ENCODE peak calls at places on chromosome 17, in four cellular contexts. X is fibroblast of lung; I is astrocyte of the spinal cord; B is CD8-positive, alpha-beta T cell. A is an unnamed sample.

GRCh38 chr17:7436556-7437368 is 1.5 kb downstream of the TMEM102 start:
- DNase-seq in X (peak), I (peak), B (peak), A (peak)

GRCh38 chr17:34579017-34579946 is at the start of gene TMEM132E:
- DNase-seq in X (peak), I (no peak), B (no peak), A (no peak)

GRCh38 chr17:37774508-37774907 is 29.6 kb upstream of the HNF1B start:
- DNase-seq in X (no peak), I (no peak), B (no peak), A (no peak)

GRCh38 chr17:16920628-16921020 is 51.3 kb downstream of the TNFRSF13B start:
- DNase-seq in X (no peak), I (no peak), B (no peak), A (peak)

GRCh38 chr17:38358586-38359513 is 7.2 kb downstream of the SOCS7 start:
- DNase-seq in X (no peak), I (no peak), B (no peak), A (no peak)

GRCh38 chr17:13626703-13627102 is 25.0 kb upstream of the HS3ST3A1 start:
- DNase-seq in X (peak), I (peak), B (no peak), A (no peak)

GRCh38 chr17:50412188-50412732 is 13.8 kb upstream of the ACSF2 start:
- DNase-seq in X (no peak), I (no peak), B (no peak), A (no peak)

GRCh38 chr17:35790826-35791225 is 4.6 kb downstream of the MMP28 start:
- DNase-seq in X (no peak), I (no peak), B (no peak), A (no peak)

GRCh38 chr17:10172241-10172741 is 26.1 kb downstream of the GAS7 start:
- DNase-seq in X (peak), I (no peak), B (no peak), A (no peak)

GRCh38 chr17:11264183-11264871 is 23.3 kb downstream of the SHISA6 start:
- DNase-seq in X (no peak), I (no peak), B (no peak), A (no peak)

GRCh38 chr17:17870292-17870691 is 33.5 kb upstream of the SREBF1 start:
- DNase-seq in X (no peak), I (no peak), B (no peak), A (no peak)

GRCh38 chr17:63832455-63832854 is 5.0 kb upstream of the FTSJ3 start:
- DNase-seq in X (no peak), I (no peak), B (no peak), A (no peak)

DNA sequence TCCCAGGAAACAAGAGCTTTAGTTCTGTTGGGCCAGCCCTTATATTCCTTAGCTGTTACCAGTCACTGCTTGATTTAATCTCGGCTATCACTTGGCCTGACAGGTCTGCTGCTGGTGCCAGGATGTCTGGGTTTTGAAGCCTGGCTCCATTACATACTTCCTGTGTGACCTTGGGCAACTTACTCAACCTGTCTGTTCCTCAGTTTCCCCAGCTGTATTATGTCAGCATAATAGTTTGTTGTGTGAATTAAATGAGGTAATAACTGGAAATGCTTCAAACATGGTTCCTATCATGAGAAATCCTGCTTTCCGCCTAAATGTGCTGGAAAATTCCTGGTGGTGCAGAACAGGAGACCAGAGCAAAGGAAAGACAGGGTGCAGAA is 50.6 kb upstream of the STH start:
- DNase-seq in X (no peak), I (no peak), B (no peak), A (no peak)
- H3K4me3 ChIP-seq in X (no peak), I (no peak), B (no peak), A (peak)

GRCh38 chr17:82231562-82232321 is 2.9 kb downstream of the SLC16A3 start:
- DNase-seq in X (peak), I (no peak), B (peak), A (peak)

GRCh38 chr17:82229686-82230626 is 1.1 kb downstream of the SLC16A3 start:
- DNase-seq in X (peak), I (no peak), B (no peak), A (no peak)

GRCh38 chr17:82231312-82231561 is 2.4 kb downstream of the SLC16A3 start:
- DNase-seq in X (no peak), I (no peak), B (no peak), A (no peak)

GRCh38 chr17:82232322-82232785 is 3.5 kb downstream of the SLC16A3 start:
- DNase-seq in X (no peak), I (no peak), B (no peak), A (no peak)

DNA sequence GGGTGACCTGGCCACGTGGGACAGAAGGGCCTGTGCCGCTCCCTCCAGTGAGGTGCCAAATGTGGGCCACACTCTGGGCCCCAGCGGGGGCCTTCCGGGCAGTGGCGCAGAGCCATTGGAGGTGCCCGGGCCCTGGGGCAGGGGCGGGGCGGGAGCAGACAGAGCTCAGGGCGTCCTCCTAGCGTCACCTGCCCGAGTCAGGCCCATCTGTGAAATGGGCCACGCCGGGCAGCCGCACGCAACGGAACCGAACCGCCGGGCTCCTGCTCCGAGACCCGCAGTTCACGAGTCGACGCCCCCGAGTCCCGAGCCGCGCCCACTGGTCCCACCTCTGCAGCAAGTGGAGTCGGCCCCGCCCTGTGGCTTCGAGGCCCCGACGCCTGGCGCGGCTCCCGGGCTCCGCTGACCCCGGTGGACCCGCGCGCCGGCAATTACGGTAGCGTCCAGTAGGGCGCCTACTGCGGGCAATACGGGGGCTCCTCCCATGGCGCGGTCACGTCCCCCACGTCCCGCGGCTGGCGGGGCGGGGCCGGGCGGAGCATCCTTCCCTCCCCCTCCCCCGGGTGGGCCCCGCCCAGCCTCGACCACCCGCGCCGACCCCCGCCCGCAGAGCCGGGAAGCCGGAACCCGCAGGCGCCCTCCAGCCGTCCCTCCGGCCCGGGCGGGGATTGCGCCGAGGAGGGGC is 1.9 kb downstream of the SLC16A3 start:
- DNase-seq in X (peak), I (peak), B (peak), A (peak)
- TF ChIP-seq CTCF in X (peak), I (peak), B (no peak), A (peak)

DNA sequence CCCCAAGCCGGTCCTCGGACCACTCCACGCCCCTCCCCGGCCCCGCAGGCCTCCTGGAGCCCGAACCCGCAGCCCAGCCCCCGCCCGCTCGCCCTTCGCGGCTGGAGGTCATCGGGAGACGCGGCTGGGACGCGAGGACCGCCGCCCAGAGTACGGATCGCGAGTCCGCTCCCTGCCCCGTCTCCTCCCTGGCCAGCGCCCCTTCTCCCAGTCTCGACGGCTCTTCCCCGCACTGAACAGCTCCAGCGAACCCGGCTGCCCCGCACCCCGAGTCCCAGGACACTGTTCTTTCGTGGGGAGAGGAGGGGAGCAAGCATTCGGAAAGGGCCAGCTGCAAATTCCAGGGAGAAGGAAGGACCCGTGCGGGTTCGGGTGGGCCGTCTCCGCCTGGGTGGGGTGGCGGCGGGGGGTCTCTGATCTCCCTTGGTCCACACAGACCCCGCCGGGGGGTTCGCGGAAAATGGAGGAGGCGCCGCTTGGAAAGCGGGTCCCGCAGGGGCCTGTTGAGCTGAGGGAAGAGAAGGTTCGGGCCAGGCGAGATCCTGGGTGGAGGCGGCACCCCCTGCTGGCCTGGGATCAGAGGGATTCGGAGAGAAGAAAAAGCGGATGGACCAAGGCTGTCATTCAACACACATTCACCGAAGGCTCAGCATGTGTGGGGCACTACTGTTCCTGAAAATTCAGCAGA is 632 bp upstream of the RTN4RL1 start:
- DNase-seq in X (peak), I (peak), B (peak), A (peak)
- H3K4me3 ChIP-seq in X (no peak), I (peak), B (peak), A (peak)

DNA sequence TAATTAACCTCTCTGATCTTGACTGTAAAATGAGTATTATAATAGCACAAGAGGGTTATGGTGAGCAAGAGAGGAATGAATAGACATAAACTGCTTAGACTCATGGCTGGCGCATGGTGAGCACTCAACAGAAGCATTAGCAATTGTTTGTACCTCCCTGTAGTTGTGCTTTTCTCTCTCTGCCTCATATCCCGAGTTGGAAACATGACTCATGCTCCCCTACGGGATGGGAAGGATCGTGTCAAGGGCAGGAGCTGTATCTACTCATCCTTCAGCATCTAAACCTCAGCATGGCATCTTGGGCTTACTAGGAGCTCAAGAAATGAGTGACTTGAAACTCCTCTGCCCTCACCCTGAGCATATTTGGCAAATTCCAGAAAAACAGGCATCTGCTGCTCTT is 299.6 kb downstream of the MAP2K4 start:
- DNase-seq in X (peak), I (peak), B (no peak), A (no peak)
- TF ChIP-seq CTCF in X (no peak), I (no peak), B (no peak), A (no peak)

GRCh38 chr17:58337600-58338453 is 9.2 kb upstream of the TSPOAP1 start:
- DNase-seq in X (peak), I (peak), B (peak), A (peak)

GRCh38 chr17:58338907-58339774 is 10.5 kb upstream of the TSPOAP1 start:
- DNase-seq in X (peak), I (peak), B (peak), A (peak)

GRCh38 chr17:58337126-58337599 is 8.6 kb upstream of the TSPOAP1 start:
- DNase-seq in X (no peak), I (no peak), B (peak), A (no peak)

GRCh38 chr17:58339775-58340622 is 11.4 kb upstream of the TSPOAP1 start:
- DNase-seq in X (no peak), I (no peak), B (no peak), A (no peak)

DNA sequence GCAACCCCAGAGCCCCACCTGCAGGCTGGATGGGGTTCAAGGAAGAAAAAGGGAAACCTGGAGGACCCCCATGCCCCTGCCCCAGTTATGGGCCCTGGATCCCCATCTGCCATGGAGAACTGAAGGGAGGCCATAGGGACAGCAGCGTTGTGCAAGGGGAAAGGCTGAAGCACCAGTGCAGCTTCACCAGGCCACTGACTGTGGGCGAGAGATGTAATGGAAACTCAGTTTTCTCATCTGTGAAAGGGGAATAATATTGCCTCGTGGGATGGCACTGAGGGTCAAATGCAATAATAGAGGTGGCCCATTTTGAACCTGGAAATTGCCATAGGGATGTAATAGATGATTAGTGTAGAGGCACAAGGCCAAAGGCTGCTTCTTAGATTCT is 9.9 kb upstream of the TSPOAP1 start:
- DNase-seq in X (no peak), I (no peak), B (no peak), A (no peak)
- H3K4me3 ChIP-seq in X (no peak), I (no peak), B (peak), A (no peak)

GRCh38 chr17:44066204-44066930 is at the start of gene LSM12:
- DNase-seq in X (peak), I (peak), B (peak), A (peak)

GRCh38 chr17:44063704-44064639 is 2.5 kb downstream of the LSM12 start:
- DNase-seq in X (no peak), I (no peak), B (no peak), A (no peak)

GRCh38 chr17:44067547-44067945 is 1.1 kb upstream of the LSM12 start:
- DNase-seq in X (no peak), I (no peak), B (no peak), A (no peak)

GRCh38 chr17:44062871-44063270 is 3.6 kb downstream of the LSM12 start:
- DNase-seq in X (no peak), I (no peak), B (no peak), A (no peak)

GRCh38 chr17:44065668-44066203 is 735 bp downstream of the LSM12 start:
- DNase-seq in X (no peak), I (peak), B (no peak), A (no peak)
- TF ChIP-seq CTCF in X (no peak), I (no peak), B (no peak), A (no peak)

A was measured in tibial artery.